ENCODE peak calls at places on chromosomes 7 and 10, in ten cellular contexts. T, U, H, A, C, W, I, J, Q and Y are unnamed samples.
A peak's percentile ranks its signal among the peaks of the same experiment; 100 is the strongest.

GRCh38 chr10:124306520-124306919 is 112.2 kb downstream of the OAT start:
- DNase-seq in H (no peak), T (no peak), J (no peak), U (no peak), Q (no peak), I (no peak), C (no peak), W (no peak), A (no peak), Y (no peak)

GRCh38 chr10:84089162-84089561 is 50.1 kb upstream of the GHITM start:
- DNase-seq in H (no peak), T (no peak), J (no peak), W (no peak), I (no peak), Q (no peak), C (no peak), U (no peak), A (no peak), Y (no peak)

GRCh38 chr10:73866621-73867020 is 7.7 kb downstream of the CAMK2G start:
- DNase-seq in A (no peak), U (no peak), Q (no peak), I (no peak), J (no peak), T (no peak), W (no peak), H (no peak), C (no peak), Y (no peak)

GRCh38 chr7:19489162-19489820 is 219.5 kb downstream of the POLR1F start:
- DNase-seq in Q (no peak), U (no peak), J (no peak), A (no peak), W (no peak), I (no peak), H (no peak), T (no peak), C (no peak), Y (no peak)

GRCh38 chr10:74118794-74119193 is 31.8 kb downstream of the AP3M1 start:
- DNase-seq in C (peak; percentile 60), W (no peak), U (no peak), I (no peak), A (no peak), Q (peak; percentile 70), T (peak; percentile 31), H (no peak), J (no peak), Y (no peak)

GRCh38 chr10:100341953-100342626 is 4.9 kb upstream of the SCD start:
- DNase-seq in W (peak; percentile 39), Q (peak; percentile 76), T (peak; percentile 70), H (peak; percentile 45), I (no peak), C (peak; percentile 61), U (peak; percentile 60), A (peak; percentile 67), J (peak; percentile 61), Y (peak; percentile 61)

GRCh38 chr7:130893441-130893894 is 159.5 kb upstream of the KLF14 start:
- DNase-seq in I (no peak), H (no peak), U (peak; percentile 83), W (peak; percentile 67), Q (peak; percentile 76), C (no peak), A (no peak), J (no peak), T (peak; percentile 83), Y (no peak)

GRCh38 chr7:4831723-4832495 is 29.9 kb downstream of the PAPOLB start:
- DNase-seq in H (no peak), C (no peak), J (no peak), I (no peak), U (no peak), T (no peak), W (no peak), Q (no peak), A (no peak), Y (no peak)

GRCh38 chr10:77804371-77804770 is 122.2 kb downstream of the DLG5 start:
- DNase-seq in H (no peak), J (no peak), C (no peak), U (no peak), A (no peak), W (no peak), I (no peak), T (no peak), Q (no peak), Y (no peak)

GRCh38 chr7:155188821-155189599 is 108.7 kb upstream of the INSIG1 start:
- DNase-seq in C (no peak), I (no peak), J (no peak), W (no peak), T (peak; percentile 53), H (no peak), Q (peak; percentile 58), U (peak; percentile 53), A (no peak), Y (no peak)

GRCh38 chr7:787332-788240 is 44.7 kb upstream of the SUN1 start:
- DNase-seq in H (no peak), U (no peak), C (no peak), I (no peak), W (no peak), J (no peak), Q (no peak), T (no peak), A (peak; percentile 42), Y (no peak)

GRCh38 chr7:40586197-40586596 is 451.4 kb downstream of the SUGCT start:
- DNase-seq in I (no peak), J (no peak), C (no peak), T (peak; percentile 83), A (no peak), U (peak; percentile 83), W (no peak), H (no peak), Q (peak; percentile 86), Y (no peak)

GRCh38 chr10:124728830-124729661 is 15.1 kb downstream of the FAM53B start:
- DNase-seq in W (no peak), H (no peak), U (no peak), J (no peak), Q (no peak), A (no peak), C (no peak), T (no peak), I (peak; percentile 15), Y (no peak)

GRCh38 chr10:86707505-86707904 is 39.2 kb downstream of the LDB3 start:
- DNase-seq in Q (no peak), H (no peak), C (no peak), U (no peak), T (no peak), A (no peak), I (no peak), J (no peak), W (no peak), Y (no peak)

GRCh38 chr10:79066460-79067240 is 2.1 kb upstream of the ZMIZ1 start:
- DNase-seq in J (no peak), Q (peak; percentile 41), I (no peak), A (peak; percentile 83), W (no peak), C (no peak), H (no peak), T (peak; percentile 33), U (peak; percentile 35), Y (peak; percentile 75)

GRCh38 chr10:129707406-129708388 is 240.7 kb downstream of the MGMT start:
- DNase-seq in Q (peak; percentile 7), I (no peak), U (peak; percentile 56), A (no peak), J (no peak), C (peak; percentile 35), W (no peak), H (peak; percentile 43), T (peak; percentile 57), Y (no peak)

GRCh38 chr10:24238527-24239247 is 29.7 kb downstream of the KIAA1217 start:
- DNase-seq in T (no peak), J (no peak), I (no peak), H (no peak), W (no peak), C (no peak), A (no peak), U (no peak), Q (no peak), Y (no peak)

GRCh38 chr7:142585425-142585824 is 163.8 kb upstream of the PRSS1 start:
- DNase-seq in U (no peak), Q (peak; percentile 65), C (no peak), H (no peak), W (no peak), T (no peak), I (no peak), A (no peak), J (no peak), Y (no peak)
- TF ChIP-seq CTCF in U (peak; percentile 31), Q (peak; percentile 29), C (no peak), H (no peak), W (no peak), T (no peak), I (no peak), A (peak; percentile 23), J (peak; percentile 18), Y (peak; percentile 33)

GRCh38 chr7:148028165-148028564 is 562.4 kb upstream of the C7orf33 start:
- DNase-seq in Q (no peak), H (no peak), T (no peak), U (no peak), W (no peak), I (no peak), J (no peak), A (no peak), C (no peak), Y (no peak)
- TF ChIP-seq CTCF in Q (no peak), H (no peak), T (no peak), U (no peak), W (no peak), I (no peak), J (no peak), A (no peak), C (no peak), Y (no peak)

DNA sequence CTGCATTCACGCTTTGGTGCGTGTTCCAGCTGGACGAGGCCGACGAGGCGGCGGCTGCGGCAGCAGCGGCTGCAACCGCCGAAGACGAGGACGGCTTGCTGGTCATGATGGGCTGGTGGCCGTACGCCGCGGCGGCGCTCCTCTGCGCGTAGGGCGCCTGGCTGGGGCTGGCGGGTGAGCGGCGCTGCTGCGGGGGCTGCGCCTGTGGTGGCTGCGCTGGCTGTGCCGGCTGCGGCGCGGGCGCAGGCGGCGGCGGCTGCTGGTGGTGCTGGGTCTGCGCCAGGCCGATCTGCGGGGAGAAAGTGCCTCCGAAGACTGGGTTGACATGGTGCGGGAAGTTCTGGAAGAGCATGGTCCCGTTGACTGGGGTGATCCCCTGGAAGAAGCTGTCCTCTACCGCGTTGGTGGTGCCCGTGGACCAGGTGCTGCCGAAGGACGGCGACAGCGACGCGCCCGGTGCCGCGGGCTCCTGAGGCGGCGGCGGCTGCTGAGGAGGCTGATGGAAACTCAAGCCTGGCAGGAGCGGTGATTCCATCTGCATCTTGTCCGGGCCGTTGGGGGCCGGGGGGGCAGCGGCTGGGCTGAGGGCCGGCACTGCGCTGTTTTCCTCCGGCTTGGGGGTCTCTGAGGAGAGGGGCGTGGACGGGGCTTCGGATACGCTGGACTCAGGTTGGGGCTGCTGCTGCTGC is 51.1 kb downstream of the CPEB3 start:
- DNase-seq in A (peak; percentile 63), C (peak; percentile 73), Q (peak; percentile 68), H (peak; percentile 28), W (peak; percentile 11), I (peak; percentile 56), T (peak; percentile 31), J (peak; percentile 49), U (peak; percentile 30), Y (peak; percentile 50)
- TF ChIP-seq CTCF in A (no peak), C (no peak), Q (no peak), H (no peak), W (no peak), I (no peak), T (no peak), J (no peak), U (no peak), Y (no peak)

DNA sequence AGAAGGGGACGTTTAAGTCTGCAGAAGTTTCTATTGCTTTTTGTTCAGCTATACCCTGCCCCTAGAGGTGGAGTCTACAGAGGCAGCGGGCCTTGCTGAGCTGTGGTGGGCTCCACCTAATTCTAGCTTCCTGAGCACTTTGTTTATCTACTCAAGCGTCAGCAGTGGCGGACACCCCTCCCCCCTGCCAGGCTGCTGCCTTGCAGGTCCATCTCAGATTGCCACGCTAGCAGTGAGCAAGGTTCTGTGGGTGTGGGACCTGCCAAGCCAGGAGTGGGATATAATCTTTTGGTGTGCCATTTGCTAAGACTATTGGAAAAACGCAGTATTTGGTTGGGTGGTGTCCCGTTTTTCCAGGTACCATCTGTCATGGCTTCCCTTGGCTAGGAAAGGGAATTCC is 147.3 kb upstream of the PRPS1L1 start:
- DNase-seq in Q (no peak), C (no peak), W (no peak), J (peak; percentile 61), T (no peak), H (no peak), I (no peak), U (no peak), A (no peak), Y (no peak)
- TF ChIP-seq CTCF in Q (no peak), C (no peak), W (no peak), J (no peak), T (no peak), H (no peak), I (no peak), U (no peak), A (no peak), Y (no peak)